ENCODE peak calls at places on chromosome 16, in six cellular contexts. One of them, this sample, is unnamed.
A peak's percentile ranks its signal among the peaks of the same experiment; 100 is the strongest.

GRCh38 chr16:83940630-83941378 is 12.2 kb upstream of the OSGIN1 start:
- DNase-seq in NCI-H345: peak; percentile 28
- DNase-seq in ACHN: no peak
- DNase-seq in stimulated activated CD8-positive, alpha-beta memory T cell treated with anti-CD3 and anti-CD28 coated beads, Interleukin-7, amount 100 ng/mL, for 1 hour: no peak
- DNase-seq in anterior cingulate cortex: no peak
- DNase-seq in IMR-90: no peak
- DNase-seq in this sample: no peak

GRCh38 chr16:79297805-79298204 is 302.7 kb downstream of the MAF start:
- DNase-seq in IMR-90: no peak
- DNase-seq in anterior cingulate cortex: no peak
- DNase-seq in ACHN: no peak
- DNase-seq in NCI-H345: no peak
- DNase-seq in stimulated activated CD8-positive, alpha-beta memory T cell treated with anti-CD3 and anti-CD28 coated beads, Interleukin-7, amount 100 ng/mL, for 1 hour: no peak
- DNase-seq in this sample: no peak

GRCh38 chr16:49471038-49471727 is 97.6 kb downstream of the C16orf78 start:
- DNase-seq in stimulated activated CD8-positive, alpha-beta memory T cell treated with anti-CD3 and anti-CD28 coated beads, Interleukin-7, amount 100 ng/mL, for 1 hour: no peak
- DNase-seq in anterior cingulate cortex: no peak
- DNase-seq in IMR-90: no peak
- DNase-seq in NCI-H345: no peak
- DNase-seq in ACHN: no peak
- DNase-seq in this sample: no peak

GRCh38 chr16:66197668-66198278 is 168.7 kb upstream of the CDH5 start:
- DNase-seq in ACHN: no peak
- DNase-seq in IMR-90: no peak
- DNase-seq in anterior cingulate cortex: no peak
- DNase-seq in NCI-H345: no peak
- DNase-seq in stimulated activated CD8-positive, alpha-beta memory T cell treated with anti-CD3 and anti-CD28 coated beads, Interleukin-7, amount 100 ng/mL, for 1 hour: no peak
- DNase-seq in this sample: no peak

GRCh38 chr16:25066747-25067631 is 44.6 kb upstream of the LCMT1 start:
- DNase-seq in stimulated activated CD8-positive, alpha-beta memory T cell treated with anti-CD3 and anti-CD28 coated beads, Interleukin-7, amount 100 ng/mL, for 1 hour: peak; percentile 66
- DNase-seq in anterior cingulate cortex: peak; percentile 47
- DNase-seq in IMR-90: peak; percentile 61
- DNase-seq in ACHN: peak; percentile 84
- DNase-seq in NCI-H345: peak; percentile 82
- DNase-seq in this sample: no peak

GRCh38 chr16:54424043-54424451 is 137.5 kb upstream of the IRX3 start:
- DNase-seq in stimulated activated CD8-positive, alpha-beta memory T cell treated with anti-CD3 and anti-CD28 coated beads, Interleukin-7, amount 100 ng/mL, for 1 hour: no peak
- DNase-seq in IMR-90: no peak
- DNase-seq in anterior cingulate cortex: no peak
- DNase-seq in NCI-H345: no peak
- DNase-seq in ACHN: no peak
- DNase-seq in this sample: no peak

GRCh38 chr16:86635181-86635580 is 56.8 kb downstream of the FOXL1 start:
- DNase-seq in anterior cingulate cortex: no peak
- DNase-seq in ACHN: no peak
- DNase-seq in NCI-H345: no peak
- DNase-seq in stimulated activated CD8-positive, alpha-beta memory T cell treated with anti-CD3 and anti-CD28 coated beads, Interleukin-7, amount 100 ng/mL, for 1 hour: no peak
- DNase-seq in IMR-90: no peak
- DNase-seq in this sample: no peak

GRCh38 chr16:49489686-49490320 is 116.2 kb downstream of the C16orf78 start:
- DNase-seq in ACHN: no peak
- DNase-seq in stimulated activated CD8-positive, alpha-beta memory T cell treated with anti-CD3 and anti-CD28 coated beads, Interleukin-7, amount 100 ng/mL, for 1 hour: no peak
- DNase-seq in IMR-90: no peak
- DNase-seq in anterior cingulate cortex: no peak
- DNase-seq in NCI-H345: no peak
- DNase-seq in this sample: no peak

GRCh38 chr16:22358000-22358399 is 16.4 kb downstream of the CDR2 start:
- DNase-seq in IMR-90: no peak
- DNase-seq in anterior cingulate cortex: no peak
- DNase-seq in stimulated activated CD8-positive, alpha-beta memory T cell treated with anti-CD3 and anti-CD28 coated beads, Interleukin-7, amount 100 ng/mL, for 1 hour: no peak
- DNase-seq in NCI-H345: no peak
- DNase-seq in ACHN: no peak
- DNase-seq in this sample: no peak

This sample was measured in SK-N-MC.